ENCODE peak calls at places on chromosome 7, in seven cellular contexts. F is mesendoderm, V is IMR-90, X is mesenchymal stem cell, R is neuronal stem cell, W is H9, E is H1. L is an unnamed sample.

GRCh38 chr7:81111358-81111757 is 192.5 kb upstream of the SEMA3C start:
- DNase-seq in R (no peak), E (no peak), F (peak), W (no peak), X (peak), V (peak), L (no peak)

GRCh38 chr7:5696346-5697100 is 84.9 kb downstream of the RNF216 start:
- DNase-seq in V (no peak), X (no peak), W (no peak), F (no peak), E (no peak), R (no peak), L (no peak)

GRCh38 chr7:98202367-98203195 is 8.7 kb upstream of the BHLHA15 start:
- DNase-seq in X (no peak), R (no peak), E (no peak), V (no peak), W (no peak), F (no peak), L (no peak)

GRCh38 chr7:150334108-150334507 is 7.3 kb downstream of the RARRES2 start:
- DNase-seq in E (no peak), R (no peak), V (no peak), X (no peak), F (no peak), W (no peak), L (no peak)

GRCh38 chr7:126698909-126699308 is 553.8 kb downstream of the GRM8 start:
- DNase-seq in R (no peak), V (no peak), F (no peak), E (no peak), X (no peak), W (no peak), L (no peak)

GRCh38 chr7:41652265-41652664 is 50.6 kb downstream of the INHBA start:
- DNase-seq in V (peak), F (no peak), W (no peak), R (no peak), X (no peak), E (no peak), L (no peak)

GRCh38 chr7:155796381-155797261 is 15.6 kb downstream of the SHH start:
- DNase-seq in F (peak), W (peak), E (peak), R (no peak), V (no peak), X (no peak), L (peak)

GRCh38 chr7:98194672-98195457 is 16.4 kb upstream of the BHLHA15 start:
- DNase-seq in R (no peak), X (no peak), W (no peak), E (no peak), V (peak), F (no peak), L (no peak)

GRCh38 chr7:81577642-81578349 is 192.1 kb downstream of the HGF start:
- DNase-seq in R (no peak), F (no peak), W (no peak), E (no peak), X (no peak), V (no peak), L (no peak)

GRCh38 chr7:82044497-82045080 is 274.7 kb upstream of the HGF start:
- DNase-seq in F (peak), V (peak), X (peak), W (no peak), R (peak), E (no peak), L (peak)

GRCh38 chr7:27098493-27099223 is 2.9 kb upstream of the HOXA1 start:
- DNase-seq in E (no peak), V (peak), X (peak), F (peak), R (peak), W (no peak), L (no peak)

GRCh38 chr7:133797818-133798485 is 329.2 kb upstream of the LRGUK start:
- DNase-seq in V (peak), R (no peak), F (no peak), W (no peak), X (peak), E (no peak), L (no peak)

DNA sequence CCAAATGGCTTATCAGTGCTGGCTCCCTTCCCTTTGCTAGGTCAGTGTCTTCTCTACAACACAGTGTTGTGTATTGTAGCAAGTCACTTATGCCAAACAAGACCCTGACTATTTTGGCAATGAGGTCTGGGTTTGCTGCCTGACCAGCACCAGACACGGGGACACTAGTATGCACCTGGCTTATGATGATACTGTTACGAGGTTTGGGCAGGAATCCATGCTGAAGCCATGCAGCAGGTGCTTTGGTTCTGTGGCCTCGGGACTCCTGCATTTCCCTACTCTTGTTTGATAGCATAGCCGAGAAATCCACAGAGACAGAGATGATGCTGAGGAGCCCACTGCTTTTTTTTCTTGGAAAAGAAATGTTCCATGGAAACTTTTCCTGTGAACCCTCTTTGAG is 290.9 kb downstream of the BBS9 start:
- DNase-seq in F (no peak), R (no peak), X (no peak), E (no peak), V (no peak), W (no peak), L (no peak)
- H3K4ac ChIP-seq in F (no peak), R (no peak), X (no peak), E (no peak), V (no peak), W (no peak), L (no peak)

GRCh38 chr7:70681847-70682350 is 450.0 kb upstream of the GALNT17 start:
- DNase-seq in R (no peak), W (no peak), E (no peak), F (no peak), X (peak), V (no peak), L (no peak)
- H3K4ac ChIP-seq in R (no peak), W (no peak), E (no peak), F (no peak), X (no peak), V (no peak), L (no peak)

GRCh38 chr7:78747568-78747967 is 705.9 kb downstream of the MAGI2 start:
- DNase-seq in W (no peak), F (no peak), R (no peak), E (no peak), V (no peak), X (no peak), L (no peak)
- H3K4ac ChIP-seq in W (no peak), F (no peak), R (no peak), E (no peak), V (no peak), X (no peak), L (no peak)

GRCh38 chr7:50469181-50469580 is 19.0 kb upstream of the FIGNL1 start:
- DNase-seq in W (no peak), V (no peak), R (no peak), E (no peak), F (no peak), X (no peak), L (no peak)

GRCh38 chr7:50467817-50468610 is 17.9 kb upstream of the FIGNL1 start:
- DNase-seq in F (peak), X (peak), E (peak), V (peak), R (peak), W (peak), L (peak)

GRCh38 chr7:50470250-50471163 is 20.4 kb upstream of the FIGNL1 start:
- DNase-seq in X (no peak), E (no peak), R (no peak), F (no peak), V (no peak), W (no peak), L (no peak)

GRCh38 chr7:50463035-50463434 is 12.9 kb upstream of the FIGNL1 start:
- DNase-seq in X (no peak), F (no peak), V (no peak), E (no peak), W (no peak), R (no peak), L (no peak)

GRCh38 chr7:50466815-50467569 is 16.8 kb upstream of the FIGNL1 start:
- DNase-seq in W (no peak), V (no peak), X (no peak), E (no peak), F (no peak), R (no peak), L (no peak)
- H3K4ac ChIP-seq in W (no peak), V (no peak), X (no peak), E (no peak), F (no peak), R (no peak), L (no peak)

L was measured in trophoblast cell.